ENCODE peak calls at places on chromosomes 16 and 17, in eight cellular contexts. A, N, M, G, S, V, H and I are unnamed samples.

GRCh38 chr17:42180411-42180921 is 476 bp downstream of the KCNH4 start:
- DNase-seq in A (no peak), N (no peak), M (no peak), G (no peak), S (no peak), V (no peak), H (no peak), I (no peak)

GRCh38 chr16:14013145-14013570 is 58.0 kb upstream of the MRTFB start:
- DNase-seq in A (no peak), N (no peak), M (no peak), G (no peak), S (no peak), V (no peak), H (no peak), I (no peak)

GRCh38 chr17:79469646-79470045 is 141.2 kb downstream of the RBFOX3 start:
- DNase-seq in A (no peak), N (no peak), M (no peak), G (no peak), S (no peak), V (no peak), H (no peak), I (no peak)

GRCh38 chr16:82655315-82655714 is 28.5 kb downstream of the CDH13 start:
- DNase-seq in A (peak), N (peak), M (no peak), G (no peak), S (no peak), V (no peak), H (no peak), I (peak)

GRCh38 chr17:80196652-80197051 is 23.5 kb downstream of the SGSH start:
- DNase-seq in A (no peak), N (no peak), M (no peak), G (no peak), S (no peak), V (no peak), H (no peak), I (no peak)

GRCh38 chr16:47774661-47775060 is 313.5 kb downstream of the PHKB start:
- DNase-seq in A (no peak), N (peak), M (no peak), G (no peak), S (no peak), V (no peak), H (no peak), I (peak)

GRCh38 chr16:13143551-13143950 is 242.2 kb downstream of the SHISA9 start:
- DNase-seq in A (no peak), N (no peak), M (no peak), G (no peak), S (no peak), V (no peak), H (no peak), I (no peak)

GRCh38 chr16:54374136-54374535 is 87.5 kb upstream of the IRX3 start:
- DNase-seq in A (no peak), N (peak), M (no peak), G (no peak), S (no peak), V (no peak), H (no peak), I (no peak)

GRCh38 chr17:17587614-17588336 is 3.7 kb downstream of the PEMT start:
- DNase-seq in A (no peak), N (no peak), M (no peak), G (no peak), S (no peak), V (no peak), H (no peak), I (no peak)

GRCh38 chr16:4693956-4694663 is 748 bp downstream of the NUDT16L1 start:
- DNase-seq in A (no peak), N (peak), M (peak), G (no peak), S (peak), V (no peak), H (peak), I (peak)

GRCh38 chr16:6020162-6020980 is 922.8 kb upstream of the EEF2KMT start:
- DNase-seq in A (no peak), N (peak), M (no peak), G (no peak), S (no peak), V (no peak), H (no peak), I (no peak)

GRCh38 chr17:66779186-66779585 is 55.7 kb upstream of the CACNG5 start:
- DNase-seq in A (no peak), N (no peak), M (no peak), G (no peak), S (no peak), V (no peak), H (no peak), I (no peak)

GRCh38 chr16:67766281-67766680 is 40.1 kb downstream of the RANBP10 start:
- DNase-seq in A (no peak), N (peak), M (no peak), G (no peak), S (no peak), V (no peak), H (no peak), I (no peak)

GRCh38 chr17:76359375-76359774 is 5.7 kb upstream of the PRPSAP1 start:
- DNase-seq in A (no peak), N (no peak), M (no peak), G (no peak), S (peak), V (no peak), H (no peak), I (no peak)

GRCh38 chr17:75088902-75089417 is 1.2 kb downstream of the SLC16A5 start:
- DNase-seq in A (peak), N (peak), M (no peak), G (no peak), S (peak), V (no peak), H (no peak), I (peak)

GRCh38 chr16:17404903-17405691 is 65.7 kb downstream of the XYLT1 start:
- DNase-seq in A (peak), N (peak), M (peak), G (peak), S (no peak), V (no peak), H (peak), I (no peak)

GRCh38 chr16:20382202-20382948 is 22.2 kb downstream of the PDILT start:
- DNase-seq in A (no peak), N (no peak), M (no peak), G (no peak), S (no peak), V (no peak), H (no peak), I (no peak)

GRCh38 chr17:56910509-56911235 is 3.2 kb downstream of the TRIM25 start:
- DNase-seq in A (no peak), N (no peak), M (no peak), G (no peak), S (no peak), V (no peak), H (no peak), I (no peak)
- H3K27ac ChIP-seq in A (peak), N (no peak), M (peak), G (no peak), S (no peak), V (no peak), H (no peak), I (peak)

GRCh38 chr17:59627269-59627668 is 7.6 kb downstream of the CLTC start:
- DNase-seq in A (no peak), N (no peak), M (no peak), G (no peak), S (no peak), V (no peak), H (no peak), I (no peak)

GRCh38 chr17:59627770-59628171 is 8.1 kb downstream of the CLTC start:
- DNase-seq in A (no peak), N (no peak), M (no peak), G (no peak), S (no peak), V (peak), H (no peak), I (no peak)

GRCh38 chr17:59623151-59623550 is 3.5 kb downstream of the CLTC start:
- DNase-seq in A (no peak), N (no peak), M (no peak), G (no peak), S (no peak), V (no peak), H (no peak), I (no peak)

GRCh38 chr17:59631221-59631720 is 11.6 kb downstream of the CLTC start:
- DNase-seq in A (no peak), N (no peak), M (no peak), G (no peak), S (no peak), V (no peak), H (no peak), I (no peak)

DNA sequence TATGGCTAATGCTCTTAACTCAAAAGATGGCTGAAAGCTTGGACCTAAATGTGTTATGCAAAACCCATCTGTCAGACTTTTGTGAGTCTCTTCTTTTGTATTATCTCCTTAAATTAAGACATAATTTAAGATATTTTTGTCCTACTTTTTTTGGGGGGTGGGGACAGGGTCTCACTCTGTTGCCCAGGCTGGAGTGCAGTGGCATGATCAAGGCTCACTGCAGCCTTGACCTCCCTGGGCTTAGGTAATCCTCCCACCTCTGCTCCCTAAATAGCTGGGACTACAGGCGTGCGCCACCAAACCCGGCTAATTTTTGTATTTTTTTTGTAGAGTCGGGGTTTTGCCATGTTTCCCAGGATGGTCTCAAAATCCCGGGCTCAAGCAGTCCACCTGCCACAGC is 7.1 kb downstream of the CLTC start:
- DNase-seq in A (no peak), N (no peak), M (no peak), G (no peak), S (peak), V (no peak), H (no peak), I (no peak)
- H3K27ac ChIP-seq in A (no peak), N (no peak), M (no peak), G (no peak), S (peak), V (no peak), H (no peak), I (peak)

DNA sequence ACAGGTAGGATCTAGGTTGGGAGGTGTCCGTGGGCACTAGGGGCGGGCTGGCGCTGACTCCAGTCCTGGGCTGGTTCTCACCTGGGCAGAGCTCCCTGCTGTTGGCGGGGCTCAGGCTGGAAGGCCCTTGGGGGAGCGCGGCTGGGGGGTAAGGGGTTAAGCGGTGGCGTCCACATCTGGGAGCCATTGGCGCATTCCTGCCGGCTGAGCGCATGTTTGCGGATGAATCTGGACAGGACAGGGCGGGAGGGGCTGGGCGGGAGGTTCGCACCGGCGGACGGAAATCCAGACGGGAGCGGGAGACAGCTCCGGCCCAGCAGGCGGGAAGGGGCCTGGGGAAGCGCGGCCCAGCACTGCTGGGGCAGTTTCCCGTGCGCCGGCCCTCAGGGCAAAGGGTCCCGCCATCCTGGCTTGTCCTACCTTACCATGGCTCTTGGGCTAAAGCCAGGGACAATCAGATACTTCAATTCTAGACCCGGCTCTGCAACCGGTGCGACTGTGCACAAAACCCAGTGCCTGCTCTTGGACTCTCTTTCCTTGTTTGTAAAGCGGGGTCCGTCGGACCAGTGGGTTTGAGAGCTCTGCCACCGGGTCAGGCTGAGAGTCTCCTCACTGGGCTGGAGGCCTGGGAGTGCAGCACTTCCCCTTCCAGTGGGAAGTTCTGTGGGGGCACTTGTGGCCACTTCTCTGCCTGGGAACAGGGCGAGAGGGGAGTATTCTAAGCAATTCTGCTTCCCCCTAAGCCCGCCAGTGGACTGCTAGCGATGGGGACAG is 7.8 kb downstream of the RARA start:
- DNase-seq in A (peak), N (peak), M (peak), G (no peak), S (no peak), V (peak), H (peak), I (peak)
- H3K27ac ChIP-seq in A (peak), N (peak), M (peak), G (no peak), S (no peak), V (peak), H (peak), I (peak)

GRCh38 chr17:29180051-29180787 is at the start of gene MYO18A:
- DNase-seq in A (peak), N (peak), M (peak), G (peak), S (peak), V (peak), H (peak), I (peak)
- H3K27ac ChIP-seq in A (peak), N (peak), M (peak), G (peak), S (no peak), V (peak), H (peak), I (peak)

GRCh38 chr17:39450051-39450450 is 1.0 kb downstream of the MED1 start:
- DNase-seq in A (no peak), N (no peak), M (peak), G (no peak), S (no peak), V (no peak), H (no peak), I (no peak)
- H3K27ac ChIP-seq in A (no peak), N (peak), M (no peak), G (no peak), S (no peak), V (no peak), H (no peak), I (no peak)